ENCODE peak calls at places on chromosomes 3 and 15, in ten cellular contexts. N, B, D, X, S, H, K, E, C and U are unnamed samples.

GRCh38 chr3:12707425-12707824 is 43.5 kb upstream of the RAF1 start:
- DNase-seq in N (no peak), B (no peak), D (no peak), X (peak; percentile 22), S (no peak), H (no peak), K (no peak), E (no peak), C (no peak), U (no peak)

GRCh38 chr15:81327526-81327925 is 3.6 kb upstream of the STARD5 start:
- DNase-seq in N (no peak), B (no peak), D (no peak), X (peak; percentile 87), S (no peak), H (no peak), K (no peak), E (no peak), C (no peak), U (no peak)

GRCh38 chr3:33166095-33166494 is 52.3 kb downstream of the CRTAP start:
- DNase-seq in N (no peak), B (no peak), D (no peak), X (no peak), S (no peak), H (no peak), K (no peak), E (no peak), C (no peak), U (no peak)

GRCh38 chr3:78707616-78708015 is 1060.2 kb downstream of the ROBO1 start:
- DNase-seq in N (no peak), B (no peak), D (no peak), X (no peak), S (no peak), H (no peak), K (no peak), E (no peak), C (no peak), U (no peak)

GRCh38 chr3:188338081-188338480 is 184.1 kb downstream of the LPP start:
- DNase-seq in N (no peak), B (no peak), D (no peak), X (peak; percentile 69), S (no peak), H (no peak), K (no peak), E (no peak), C (no peak), U (no peak)

GRCh38 chr15:68730491-68731317 is 90.0 kb downstream of the ANP32A start:
- DNase-seq in N (peak; percentile 23), B (peak; percentile 77), D (no peak), X (peak; percentile 44), S (peak; percentile 40), H (no peak), K (no peak), E (peak; percentile 47), C (peak; percentile 40), U (peak; percentile 7)

GRCh38 chr3:173109143-173109542 is 31.9 kb downstream of the SPATA16 start:
- DNase-seq in N (no peak), B (no peak), D (no peak), X (peak; percentile 12), S (no peak), H (no peak), K (no peak), E (no peak), C (no peak), U (no peak)

GRCh38 chr3:61154788-61155187 is 96.5 kb downstream of the FHIT start:
- DNase-seq in N (no peak), B (no peak), D (no peak), X (no peak), S (no peak), H (no peak), K (no peak), E (no peak), C (no peak), U (no peak)

GRCh38 chr3:52046186-52046913 is 10.0 kb downstream of the DUSP7 start:
- DNase-seq in N (no peak), B (no peak), D (no peak), X (peak; percentile 99), S (peak; percentile 74), H (no peak), K (peak; percentile 94), E (peak; percentile 22), C (peak; percentile 87), U (no peak)

GRCh38 chr3:51953445-51953844 is 1.7 kb upstream of the GPR62 start:
- DNase-seq in N (no peak), B (no peak), D (no peak), X (peak; percentile 82), S (no peak), H (no peak), K (no peak), E (no peak), C (peak; percentile 56), U (no peak)

GRCh38 chr3:170058127-170058526 is 20.3 kb downstream of the GPR160 start:
- DNase-seq in N (no peak), B (no peak), D (peak; percentile 23), X (no peak), S (no peak), H (no peak), K (no peak), E (no peak), C (no peak), U (no peak)

GRCh38 chr3:39100500-39100886 is 6.9 kb downstream of the GORASP1 start:
- DNase-seq in N (no peak), B (no peak), D (no peak), X (no peak), S (no peak), H (no peak), K (no peak), E (no peak), C (no peak), U (no peak)

GRCh38 chr3:124217542-124217941 is 225.6 kb upstream of the ROPN1 start:
- DNase-seq in N (no peak), B (peak; percentile 45), D (peak; percentile 12), X (peak; percentile 55), S (no peak), H (no peak), K (peak; percentile 87), E (peak; percentile 72), C (peak; percentile 58), U (no peak)

GRCh38 chr3:109050591-109051167 is 67.3 kb downstream of the MORC1 start:
- DNase-seq in N (peak; percentile 22), B (no peak), D (peak; percentile 12), X (peak; percentile 28), S (no peak), H (no peak), K (no peak), E (no peak), C (peak; percentile 23), U (no peak)

GRCh38 chr3:32443471-32443870 is 51.8 kb downstream of the CMTM7 start:
- DNase-seq in N (no peak), B (no peak), D (peak; percentile 3), X (peak; percentile 74), S (no peak), H (no peak), K (no peak), E (no peak), C (no peak), U (no peak)

GRCh38 chr3:69749461-69749860 is 10.2 kb downstream of the MITF start:
- DNase-seq in N (no peak), B (no peak), D (no peak), X (no peak), S (no peak), H (no peak), K (no peak), E (no peak), C (no peak), U (no peak)

GRCh38 chr3:6179761-6180160 is 681.2 kb upstream of the GRM7 start:
- DNase-seq in N (no peak), B (no peak), D (no peak), X (no peak), S (no peak), H (no peak), K (no peak), E (no peak), C (no peak), U (no peak)

GRCh38 chr3:173599673-173600072 is 202.1 kb downstream of the NLGN1 start:
- DNase-seq in N (no peak), B (no peak), D (no peak), X (peak; percentile 70), S (no peak), H (no peak), K (no peak), E (no peak), C (no peak), U (no peak)

GRCh38 chr3:62942761-62943160 is 67.5 kb upstream of the CADPS start:
- DNase-seq in N (no peak), B (no peak), D (no peak), X (no peak), S (no peak), H (no peak), K (no peak), E (no peak), C (no peak), U (no peak)

GRCh38 chr15:79028411-79028964 is 62.1 kb downstream of the RASGRF1 start:
- DNase-seq in N (peak; percentile 30), B (peak; percentile 18), D (peak; percentile 55), X (peak; percentile 48), S (peak; percentile 29), H (peak; percentile 59), K (no peak), E (peak; percentile 70), C (peak; percentile 54), U (peak; percentile 41)

GRCh38 chr15:40770147-40770721 is 454 bp downstream of the C15orf62 start:
- DNase-seq in N (no peak), B (no peak), D (no peak), X (no peak), S (no peak), H (peak; percentile 64), K (no peak), E (no peak), C (no peak), U (no peak)

GRCh38 chr3:185257334-185257733 is 3.5 kb upstream of the EHHADH start:
- DNase-seq in N (no peak), B (no peak), D (no peak), X (no peak), S (no peak), H (no peak), K (no peak), E (no peak), C (no peak), U (no peak)

GRCh38 chr3:126548556-126549466 is 9.9 kb downstream of the C3orf22 start:
- DNase-seq in N (no peak), B (peak; percentile 5), D (no peak), X (no peak), S (no peak), H (no peak), K (no peak), E (peak; percentile 2), C (no peak), U (no peak)

GRCh38 chr3:106204160-106204868 is 335.5 kb upstream of the CBLB start:
- DNase-seq in N (no peak), B (no peak), D (no peak), X (no peak), S (no peak), H (no peak), K (no peak), E (no peak), C (no peak), U (no peak)

GRCh38 chr3:42077785-42078184 is 13.4 kb upstream of the TRAK1 start:
- DNase-seq in N (no peak), B (no peak), D (no peak), X (no peak), S (no peak), H (no peak), K (no peak), E (no peak), C (no peak), U (no peak)

GRCh38 chr3:130831716-130832400 is 62.0 kb upstream of the ATP2C1 start:
- DNase-seq in N (peak; percentile 22), B (no peak), D (no peak), X (no peak), S (no peak), H (no peak), K (no peak), E (no peak), C (no peak), U (no peak)

GRCh38 chr3:45084820-45085816 is 59.0 kb downstream of the CLEC3B start:
- DNase-seq in N (no peak), B (no peak), D (no peak), X (peak; percentile 93), S (no peak), H (no peak), K (no peak), E (no peak), C (no peak), U (no peak)

GRCh38 chr3:64686446-64686908 is 1.3 kb downstream of the ADAMTS9 start:
- DNase-seq in N (no peak), B (peak; percentile 58), D (no peak), X (peak; percentile 26), S (no peak), H (no peak), K (no peak), E (peak; percentile 35), C (no peak), U (no peak)